ENCODE peak calls at places on chromosomes 16 and 17, in eight cellular contexts. One of them, this sample, is unnamed.

GRCh38 chr16:85860413-85861094 is 38.4 kb upstream of the IRF8 start:
- DNase-seq in stimulated activated CD8-positive, alpha-beta memory T cell treated with anti-CD3 and anti-CD28 coated beads, Interleukin-12 subunit alpha, Interleukin-12 subunit beta, amount 100 ng/mL, for 4 hours: no peak
- DNase-seq in PC-3: no peak
- DNase-seq in activated gamma-delta T cell treated with anti-CD3 and anti-CD28 coated beads, Interleukin-2, amount 50 U/mL, for 16 hours: no peak
- DNase-seq in substantia nigra: no peak
- DNase-seq in dorsolateral prefrontal cortex: no peak
- DNase-seq in stimulated activated CD4-positive, alpha-beta T cell treated with anti-CD3 and anti-CD28 coated beads, Interleukin-1b, Interleukin-23, amount 100 ng/mL, for 1 hour: no peak
- DNase-seq in GM04503: no peak
- DNase-seq in this sample: no peak

GRCh38 chr16:57892447-57893096 is 78.4 kb downstream of the CNGB1 start:
- DNase-seq in substantia nigra: no peak
- DNase-seq in stimulated activated CD4-positive, alpha-beta T cell treated with anti-CD3 and anti-CD28 coated beads, Interleukin-1b, Interleukin-23, amount 100 ng/mL, for 1 hour: no peak
- DNase-seq in activated gamma-delta T cell treated with anti-CD3 and anti-CD28 coated beads, Interleukin-2, amount 50 U/mL, for 16 hours: no peak
- DNase-seq in dorsolateral prefrontal cortex: peak
- DNase-seq in GM04503: no peak
- DNase-seq in stimulated activated CD8-positive, alpha-beta memory T cell treated with anti-CD3 and anti-CD28 coated beads, Interleukin-12 subunit alpha, Interleukin-12 subunit beta, amount 100 ng/mL, for 4 hours: no peak
- DNase-seq in PC-3: no peak
- DNase-seq in this sample: no peak

GRCh38 chr17:17235212-17236174 is 1.5 kb downstream of the FLCN start:
- DNase-seq in dorsolateral prefrontal cortex: peak
- DNase-seq in activated gamma-delta T cell treated with anti-CD3 and anti-CD28 coated beads, Interleukin-2, amount 50 U/mL, for 16 hours: no peak
- DNase-seq in stimulated activated CD4-positive, alpha-beta T cell treated with anti-CD3 and anti-CD28 coated beads, Interleukin-1b, Interleukin-23, amount 100 ng/mL, for 1 hour: no peak
- DNase-seq in PC-3: peak
- DNase-seq in GM04503: peak
- DNase-seq in substantia nigra: no peak
- DNase-seq in stimulated activated CD8-positive, alpha-beta memory T cell treated with anti-CD3 and anti-CD28 coated beads, Interleukin-12 subunit alpha, Interleukin-12 subunit beta, amount 100 ng/mL, for 4 hours: no peak
- DNase-seq in this sample: no peak

GRCh38 chr17:61720016-61720795 is 129.2 kb upstream of the NACA2 start:
- DNase-seq in GM04503: no peak
- DNase-seq in stimulated activated CD8-positive, alpha-beta memory T cell treated with anti-CD3 and anti-CD28 coated beads, Interleukin-12 subunit alpha, Interleukin-12 subunit beta, amount 100 ng/mL, for 4 hours: no peak
- DNase-seq in dorsolateral prefrontal cortex: no peak
- DNase-seq in stimulated activated CD4-positive, alpha-beta T cell treated with anti-CD3 and anti-CD28 coated beads, Interleukin-1b, Interleukin-23, amount 100 ng/mL, for 1 hour: no peak
- DNase-seq in substantia nigra: no peak
- DNase-seq in PC-3: no peak
- DNase-seq in activated gamma-delta T cell treated with anti-CD3 and anti-CD28 coated beads, Interleukin-2, amount 50 U/mL, for 16 hours: no peak
- DNase-seq in this sample: no peak

GRCh38 chr17:75250009-75250471 is 11.4 kb downstream of the GGA3 start:
- DNase-seq in dorsolateral prefrontal cortex: no peak
- DNase-seq in stimulated activated CD8-positive, alpha-beta memory T cell treated with anti-CD3 and anti-CD28 coated beads, Interleukin-12 subunit alpha, Interleukin-12 subunit beta, amount 100 ng/mL, for 4 hours: peak
- DNase-seq in substantia nigra: no peak
- DNase-seq in stimulated activated CD4-positive, alpha-beta T cell treated with anti-CD3 and anti-CD28 coated beads, Interleukin-1b, Interleukin-23, amount 100 ng/mL, for 1 hour: peak
- DNase-seq in activated gamma-delta T cell treated with anti-CD3 and anti-CD28 coated beads, Interleukin-2, amount 50 U/mL, for 16 hours: peak
- DNase-seq in GM04503: no peak
- DNase-seq in PC-3: no peak
- DNase-seq in this sample: no peak

GRCh38 chr17:59761385-59762021 is 54.0 kb downstream of the VMP1 start:
- DNase-seq in PC-3: no peak
- DNase-seq in stimulated activated CD8-positive, alpha-beta memory T cell treated with anti-CD3 and anti-CD28 coated beads, Interleukin-12 subunit alpha, Interleukin-12 subunit beta, amount 100 ng/mL, for 4 hours: no peak
- DNase-seq in stimulated activated CD4-positive, alpha-beta T cell treated with anti-CD3 and anti-CD28 coated beads, Interleukin-1b, Interleukin-23, amount 100 ng/mL, for 1 hour: no peak
- DNase-seq in dorsolateral prefrontal cortex: no peak
- DNase-seq in activated gamma-delta T cell treated with anti-CD3 and anti-CD28 coated beads, Interleukin-2, amount 50 U/mL, for 16 hours: no peak
- DNase-seq in substantia nigra: no peak
- DNase-seq in GM04503: peak
- DNase-seq in this sample: no peak

GRCh38 chr17:76993636-76994035 is 125.4 kb downstream of the MGAT5B start:
- DNase-seq in substantia nigra: no peak
- DNase-seq in stimulated activated CD4-positive, alpha-beta T cell treated with anti-CD3 and anti-CD28 coated beads, Interleukin-1b, Interleukin-23, amount 100 ng/mL, for 1 hour: no peak
- DNase-seq in GM04503: no peak
- DNase-seq in stimulated activated CD8-positive, alpha-beta memory T cell treated with anti-CD3 and anti-CD28 coated beads, Interleukin-12 subunit alpha, Interleukin-12 subunit beta, amount 100 ng/mL, for 4 hours: no peak
- DNase-seq in activated gamma-delta T cell treated with anti-CD3 and anti-CD28 coated beads, Interleukin-2, amount 50 U/mL, for 16 hours: no peak
- DNase-seq in PC-3: no peak
- DNase-seq in dorsolateral prefrontal cortex: no peak
- DNase-seq in this sample: no peak

GRCh38 chr16:82192665-82193064 is 22.6 kb upstream of the MPHOSPH6 start:
- DNase-seq in GM04503: peak
- DNase-seq in stimulated activated CD8-positive, alpha-beta memory T cell treated with anti-CD3 and anti-CD28 coated beads, Interleukin-12 subunit alpha, Interleukin-12 subunit beta, amount 100 ng/mL, for 4 hours: no peak
- DNase-seq in stimulated activated CD4-positive, alpha-beta T cell treated with anti-CD3 and anti-CD28 coated beads, Interleukin-1b, Interleukin-23, amount 100 ng/mL, for 1 hour: no peak
- DNase-seq in substantia nigra: no peak
- DNase-seq in dorsolateral prefrontal cortex: no peak
- DNase-seq in activated gamma-delta T cell treated with anti-CD3 and anti-CD28 coated beads, Interleukin-2, amount 50 U/mL, for 16 hours: no peak
- DNase-seq in PC-3: peak
- DNase-seq in this sample: no peak

GRCh38 chr16:67679935-67680897 is 13.6 kb downstream of the C16orf86 start:
- DNase-seq in stimulated activated CD4-positive, alpha-beta T cell treated with anti-CD3 and anti-CD28 coated beads, Interleukin-1b, Interleukin-23, amount 100 ng/mL, for 1 hour: no peak
- DNase-seq in activated gamma-delta T cell treated with anti-CD3 and anti-CD28 coated beads, Interleukin-2, amount 50 U/mL, for 16 hours: no peak
- DNase-seq in dorsolateral prefrontal cortex: no peak
- DNase-seq in GM04503: no peak
- DNase-seq in stimulated activated CD8-positive, alpha-beta memory T cell treated with anti-CD3 and anti-CD28 coated beads, Interleukin-12 subunit alpha, Interleukin-12 subunit beta, amount 100 ng/mL, for 4 hours: no peak
- DNase-seq in PC-3: no peak
- DNase-seq in substantia nigra: no peak
- DNase-seq in this sample: no peak

GRCh38 chr17:28367641-28368305 is 2.3 kb downstream of the VTN start:
- DNase-seq in dorsolateral prefrontal cortex: no peak
- DNase-seq in GM04503: no peak
- DNase-seq in stimulated activated CD8-positive, alpha-beta memory T cell treated with anti-CD3 and anti-CD28 coated beads, Interleukin-12 subunit alpha, Interleukin-12 subunit beta, amount 100 ng/mL, for 4 hours: no peak
- DNase-seq in stimulated activated CD4-positive, alpha-beta T cell treated with anti-CD3 and anti-CD28 coated beads, Interleukin-1b, Interleukin-23, amount 100 ng/mL, for 1 hour: no peak
- DNase-seq in activated gamma-delta T cell treated with anti-CD3 and anti-CD28 coated beads, Interleukin-2, amount 50 U/mL, for 16 hours: no peak
- DNase-seq in substantia nigra: no peak
- DNase-seq in PC-3: no peak
- DNase-seq in this sample: no peak

GRCh38 chr16:85141491-85142128 is 29.3 kb upstream of the CIBAR2 start:
- DNase-seq in stimulated activated CD4-positive, alpha-beta T cell treated with anti-CD3 and anti-CD28 coated beads, Interleukin-1b, Interleukin-23, amount 100 ng/mL, for 1 hour: no peak
- DNase-seq in stimulated activated CD8-positive, alpha-beta memory T cell treated with anti-CD3 and anti-CD28 coated beads, Interleukin-12 subunit alpha, Interleukin-12 subunit beta, amount 100 ng/mL, for 4 hours: no peak
- DNase-seq in GM04503: no peak
- DNase-seq in activated gamma-delta T cell treated with anti-CD3 and anti-CD28 coated beads, Interleukin-2, amount 50 U/mL, for 16 hours: no peak
- DNase-seq in substantia nigra: no peak
- DNase-seq in dorsolateral prefrontal cortex: no peak
- DNase-seq in PC-3: no peak
- DNase-seq in this sample: no peak

GRCh38 chr16:81424761-81425160 is 19.8 kb upstream of the CMIP start:
- DNase-seq in stimulated activated CD4-positive, alpha-beta T cell treated with anti-CD3 and anti-CD28 coated beads, Interleukin-1b, Interleukin-23, amount 100 ng/mL, for 1 hour: no peak
- DNase-seq in GM04503: no peak
- DNase-seq in dorsolateral prefrontal cortex: no peak
- DNase-seq in substantia nigra: no peak
- DNase-seq in PC-3: peak
- DNase-seq in activated gamma-delta T cell treated with anti-CD3 and anti-CD28 coated beads, Interleukin-2, amount 50 U/mL, for 16 hours: no peak
- DNase-seq in stimulated activated CD8-positive, alpha-beta memory T cell treated with anti-CD3 and anti-CD28 coated beads, Interleukin-12 subunit alpha, Interleukin-12 subunit beta, amount 100 ng/mL, for 4 hours: no peak
- DNase-seq in this sample: no peak

GRCh38 chr17:21275579-21276339 is 8.8 kb upstream of the MAP2K3 start:
- DNase-seq in dorsolateral prefrontal cortex: peak
- DNase-seq in GM04503: no peak
- DNase-seq in PC-3: peak
- DNase-seq in stimulated activated CD8-positive, alpha-beta memory T cell treated with anti-CD3 and anti-CD28 coated beads, Interleukin-12 subunit alpha, Interleukin-12 subunit beta, amount 100 ng/mL, for 4 hours: peak
- DNase-seq in activated gamma-delta T cell treated with anti-CD3 and anti-CD28 coated beads, Interleukin-2, amount 50 U/mL, for 16 hours: peak
- DNase-seq in substantia nigra: peak
- DNase-seq in stimulated activated CD4-positive, alpha-beta T cell treated with anti-CD3 and anti-CD28 coated beads, Interleukin-1b, Interleukin-23, amount 100 ng/mL, for 1 hour: peak
- DNase-seq in this sample: no peak

GRCh38 chr17:82188001-82188961 is 24.4 kb downstream of the CCDC57 start:
- DNase-seq in PC-3: no peak
- DNase-seq in stimulated activated CD4-positive, alpha-beta T cell treated with anti-CD3 and anti-CD28 coated beads, Interleukin-1b, Interleukin-23, amount 100 ng/mL, for 1 hour: no peak
- DNase-seq in substantia nigra: no peak
- DNase-seq in GM04503: no peak
- DNase-seq in activated gamma-delta T cell treated with anti-CD3 and anti-CD28 coated beads, Interleukin-2, amount 50 U/mL, for 16 hours: no peak
- DNase-seq in dorsolateral prefrontal cortex: no peak
- DNase-seq in stimulated activated CD8-positive, alpha-beta memory T cell treated with anti-CD3 and anti-CD28 coated beads, Interleukin-12 subunit alpha, Interleukin-12 subunit beta, amount 100 ng/mL, for 4 hours: no peak
- DNase-seq in this sample: no peak

GRCh38 chr16:81632392-81633146 is 146.5 kb upstream of the PLCG2 start:
- DNase-seq in stimulated activated CD8-positive, alpha-beta memory T cell treated with anti-CD3 and anti-CD28 coated beads, Interleukin-12 subunit alpha, Interleukin-12 subunit beta, amount 100 ng/mL, for 4 hours: peak
- DNase-seq in GM04503: no peak
- DNase-seq in stimulated activated CD4-positive, alpha-beta T cell treated with anti-CD3 and anti-CD28 coated beads, Interleukin-1b, Interleukin-23, amount 100 ng/mL, for 1 hour: peak
- DNase-seq in substantia nigra: no peak
- DNase-seq in activated gamma-delta T cell treated with anti-CD3 and anti-CD28 coated beads, Interleukin-2, amount 50 U/mL, for 16 hours: peak
- DNase-seq in PC-3: peak
- DNase-seq in dorsolateral prefrontal cortex: no peak
- DNase-seq in this sample: no peak

GRCh38 chr16:82657239-82657638 is 30.5 kb downstream of the CDH13 start:
- DNase-seq in stimulated activated CD8-positive, alpha-beta memory T cell treated with anti-CD3 and anti-CD28 coated beads, Interleukin-12 subunit alpha, Interleukin-12 subunit beta, amount 100 ng/mL, for 4 hours: no peak
- DNase-seq in substantia nigra: no peak
- DNase-seq in PC-3: peak
- DNase-seq in activated gamma-delta T cell treated with anti-CD3 and anti-CD28 coated beads, Interleukin-2, amount 50 U/mL, for 16 hours: no peak
- DNase-seq in GM04503: no peak
- DNase-seq in stimulated activated CD4-positive, alpha-beta T cell treated with anti-CD3 and anti-CD28 coated beads, Interleukin-1b, Interleukin-23, amount 100 ng/mL, for 1 hour: no peak
- DNase-seq in dorsolateral prefrontal cortex: no peak
- DNase-seq in this sample: no peak

GRCh38 chr16:84751947-84752346 is 52.1 kb downstream of the USP10 start:
- DNase-seq in substantia nigra: no peak
- DNase-seq in activated gamma-delta T cell treated with anti-CD3 and anti-CD28 coated beads, Interleukin-2, amount 50 U/mL, for 16 hours: no peak
- DNase-seq in GM04503: no peak
- DNase-seq in PC-3: peak
- DNase-seq in stimulated activated CD4-positive, alpha-beta T cell treated with anti-CD3 and anti-CD28 coated beads, Interleukin-1b, Interleukin-23, amount 100 ng/mL, for 1 hour: no peak
- DNase-seq in dorsolateral prefrontal cortex: no peak
- DNase-seq in stimulated activated CD8-positive, alpha-beta memory T cell treated with anti-CD3 and anti-CD28 coated beads, Interleukin-12 subunit alpha, Interleukin-12 subunit beta, amount 100 ng/mL, for 4 hours: no peak
- DNase-seq in this sample: no peak

GRCh38 chr17:45371414-45372324 is 54.8 kb upstream of the MAP3K14 start:
- DNase-seq in GM04503: peak
- DNase-seq in PC-3: peak
- DNase-seq in stimulated activated CD4-positive, alpha-beta T cell treated with anti-CD3 and anti-CD28 coated beads, Interleukin-1b, Interleukin-23, amount 100 ng/mL, for 1 hour: no peak
- DNase-seq in substantia nigra: no peak
- DNase-seq in stimulated activated CD8-positive, alpha-beta memory T cell treated with anti-CD3 and anti-CD28 coated beads, Interleukin-12 subunit alpha, Interleukin-12 subunit beta, amount 100 ng/mL, for 4 hours: peak
- DNase-seq in dorsolateral prefrontal cortex: peak
- DNase-seq in activated gamma-delta T cell treated with anti-CD3 and anti-CD28 coated beads, Interleukin-2, amount 50 U/mL, for 16 hours: no peak
- DNase-seq in this sample: peak

GRCh38 chr17:38752930-38753506 is 477 bp downstream of the PSMB3 start:
- DNase-seq in activated gamma-delta T cell treated with anti-CD3 and anti-CD28 coated beads, Interleukin-2, amount 50 U/mL, for 16 hours: no peak
- DNase-seq in GM04503: no peak
- DNase-seq in dorsolateral prefrontal cortex: no peak
- DNase-seq in PC-3: no peak
- DNase-seq in stimulated activated CD8-positive, alpha-beta memory T cell treated with anti-CD3 and anti-CD28 coated beads, Interleukin-12 subunit alpha, Interleukin-12 subunit beta, amount 100 ng/mL, for 4 hours: no peak
- DNase-seq in stimulated activated CD4-positive, alpha-beta T cell treated with anti-CD3 and anti-CD28 coated beads, Interleukin-1b, Interleukin-23, amount 100 ng/mL, for 1 hour: no peak
- DNase-seq in substantia nigra: no peak
- DNase-seq in this sample: no peak

GRCh38 chr17:16986391-16986790 is 14.5 kb upstream of the TNFRSF13B start:
- DNase-seq in stimulated activated CD8-positive, alpha-beta memory T cell treated with anti-CD3 and anti-CD28 coated beads, Interleukin-12 subunit alpha, Interleukin-12 subunit beta, amount 100 ng/mL, for 4 hours: no peak
- DNase-seq in activated gamma-delta T cell treated with anti-CD3 and anti-CD28 coated beads, Interleukin-2, amount 50 U/mL, for 16 hours: no peak
- DNase-seq in dorsolateral prefrontal cortex: no peak
- DNase-seq in stimulated activated CD4-positive, alpha-beta T cell treated with anti-CD3 and anti-CD28 coated beads, Interleukin-1b, Interleukin-23, amount 100 ng/mL, for 1 hour: no peak
- DNase-seq in GM04503: no peak
- DNase-seq in PC-3: peak
- DNase-seq in substantia nigra: no peak
- DNase-seq in this sample: no peak

GRCh38 chr17:75662511-75662910 is 4.4 kb downstream of the RECQL5 start:
- DNase-seq in GM04503: no peak
- DNase-seq in stimulated activated CD4-positive, alpha-beta T cell treated with anti-CD3 and anti-CD28 coated beads, Interleukin-1b, Interleukin-23, amount 100 ng/mL, for 1 hour: no peak
- DNase-seq in substantia nigra: no peak
- DNase-seq in dorsolateral prefrontal cortex: no peak
- DNase-seq in activated gamma-delta T cell treated with anti-CD3 and anti-CD28 coated beads, Interleukin-2, amount 50 U/mL, for 16 hours: no peak
- DNase-seq in PC-3: no peak
- DNase-seq in stimulated activated CD8-positive, alpha-beta memory T cell treated with anti-CD3 and anti-CD28 coated beads, Interleukin-12 subunit alpha, Interleukin-12 subunit beta, amount 100 ng/mL, for 4 hours: no peak
- DNase-seq in this sample: no peak

GRCh38 chr17:9874722-9875121 is 30.3 kb downstream of the RCVRN start:
- DNase-seq in stimulated activated CD8-positive, alpha-beta memory T cell treated with anti-CD3 and anti-CD28 coated beads, Interleukin-12 subunit alpha, Interleukin-12 subunit beta, amount 100 ng/mL, for 4 hours: no peak
- DNase-seq in PC-3: no peak
- DNase-seq in dorsolateral prefrontal cortex: no peak
- DNase-seq in GM04503: no peak
- DNase-seq in stimulated activated CD4-positive, alpha-beta T cell treated with anti-CD3 and anti-CD28 coated beads, Interleukin-1b, Interleukin-23, amount 100 ng/mL, for 1 hour: no peak
- DNase-seq in activated gamma-delta T cell treated with anti-CD3 and anti-CD28 coated beads, Interleukin-2, amount 50 U/mL, for 16 hours: no peak
- DNase-seq in substantia nigra: no peak
- DNase-seq in this sample: peak

GRCh38 chr16:47731252-47731651 is 270.1 kb downstream of the PHKB start:
- DNase-seq in PC-3: peak
- DNase-seq in stimulated activated CD8-positive, alpha-beta memory T cell treated with anti-CD3 and anti-CD28 coated beads, Interleukin-12 subunit alpha, Interleukin-12 subunit beta, amount 100 ng/mL, for 4 hours: no peak
- DNase-seq in dorsolateral prefrontal cortex: no peak
- DNase-seq in activated gamma-delta T cell treated with anti-CD3 and anti-CD28 coated beads, Interleukin-2, amount 50 U/mL, for 16 hours: no peak
- DNase-seq in stimulated activated CD4-positive, alpha-beta T cell treated with anti-CD3 and anti-CD28 coated beads, Interleukin-1b, Interleukin-23, amount 100 ng/mL, for 1 hour: no peak
- DNase-seq in substantia nigra: no peak
- DNase-seq in GM04503: peak
- DNase-seq in this sample: no peak

GRCh38 chr17:65595071-65595655 is 33.7 kb upstream of the AXIN2 start:
- DNase-seq in stimulated activated CD8-positive, alpha-beta memory T cell treated with anti-CD3 and anti-CD28 coated beads, Interleukin-12 subunit alpha, Interleukin-12 subunit beta, amount 100 ng/mL, for 4 hours: no peak
- DNase-seq in dorsolateral prefrontal cortex: no peak
- DNase-seq in stimulated activated CD4-positive, alpha-beta T cell treated with anti-CD3 and anti-CD28 coated beads, Interleukin-1b, Interleukin-23, amount 100 ng/mL, for 1 hour: no peak
- DNase-seq in PC-3: no peak
- DNase-seq in activated gamma-delta T cell treated with anti-CD3 and anti-CD28 coated beads, Interleukin-2, amount 50 U/mL, for 16 hours: no peak
- DNase-seq in substantia nigra: no peak
- DNase-seq in GM04503: no peak
- DNase-seq in this sample: no peak

GRCh38 chr16:79497951-79498350 is 102.6 kb downstream of the MAF start:
- DNase-seq in substantia nigra: no peak
- DNase-seq in stimulated activated CD4-positive, alpha-beta T cell treated with anti-CD3 and anti-CD28 coated beads, Interleukin-1b, Interleukin-23, amount 100 ng/mL, for 1 hour: no peak
- DNase-seq in stimulated activated CD8-positive, alpha-beta memory T cell treated with anti-CD3 and anti-CD28 coated beads, Interleukin-12 subunit alpha, Interleukin-12 subunit beta, amount 100 ng/mL, for 4 hours: no peak
- DNase-seq in PC-3: no peak
- DNase-seq in dorsolateral prefrontal cortex: no peak
- DNase-seq in GM04503: no peak
- DNase-seq in activated gamma-delta T cell treated with anti-CD3 and anti-CD28 coated beads, Interleukin-2, amount 50 U/mL, for 16 hours: no peak
- DNase-seq in this sample: no peak

GRCh38 chr17:72471296-72471695 is 350.5 kb downstream of the SOX9 start:
- DNase-seq in substantia nigra: no peak
- DNase-seq in GM04503: no peak
- DNase-seq in PC-3: no peak
- DNase-seq in stimulated activated CD4-positive, alpha-beta T cell treated with anti-CD3 and anti-CD28 coated beads, Interleukin-1b, Interleukin-23, amount 100 ng/mL, for 1 hour: no peak
- DNase-seq in activated gamma-delta T cell treated with anti-CD3 and anti-CD28 coated beads, Interleukin-2, amount 50 U/mL, for 16 hours: no peak
- DNase-seq in dorsolateral prefrontal cortex: no peak
- DNase-seq in stimulated activated CD8-positive, alpha-beta memory T cell treated with anti-CD3 and anti-CD28 coated beads, Interleukin-12 subunit alpha, Interleukin-12 subunit beta, amount 100 ng/mL, for 4 hours: no peak
- DNase-seq in this sample: no peak

GRCh38 chr17:17523001-17523713 is 27.0 kb upstream of the RASD1 start:
- DNase-seq in activated gamma-delta T cell treated with anti-CD3 and anti-CD28 coated beads, Interleukin-2, amount 50 U/mL, for 16 hours: no peak
- DNase-seq in GM04503: no peak
- DNase-seq in substantia nigra: no peak
- DNase-seq in PC-3: no peak
- DNase-seq in stimulated activated CD4-positive, alpha-beta T cell treated with anti-CD3 and anti-CD28 coated beads, Interleukin-1b, Interleukin-23, amount 100 ng/mL, for 1 hour: no peak
- DNase-seq in dorsolateral prefrontal cortex: no peak
- DNase-seq in stimulated activated CD8-positive, alpha-beta memory T cell treated with anti-CD3 and anti-CD28 coated beads, Interleukin-12 subunit alpha, Interleukin-12 subunit beta, amount 100 ng/mL, for 4 hours: no peak
- DNase-seq in this sample: no peak

GRCh38 chr16:49789617-49790016 is 66.3 kb downstream of the ZNF423 start:
- DNase-seq in stimulated activated CD4-positive, alpha-beta T cell treated with anti-CD3 and anti-CD28 coated beads, Interleukin-1b, Interleukin-23, amount 100 ng/mL, for 1 hour: no peak
- DNase-seq in dorsolateral prefrontal cortex: no peak
- DNase-seq in stimulated activated CD8-positive, alpha-beta memory T cell treated with anti-CD3 and anti-CD28 coated beads, Interleukin-12 subunit alpha, Interleukin-12 subunit beta, amount 100 ng/mL, for 4 hours: no peak
- DNase-seq in PC-3: no peak
- DNase-seq in activated gamma-delta T cell treated with anti-CD3 and anti-CD28 coated beads, Interleukin-2, amount 50 U/mL, for 16 hours: no peak
- DNase-seq in substantia nigra: no peak
- DNase-seq in GM04503: no peak
- DNase-seq in this sample: no peak

GRCh38 chr16:77869997-77870813 is 81.8 kb downstream of the VAT1L start:
- DNase-seq in dorsolateral prefrontal cortex: no peak
- DNase-seq in activated gamma-delta T cell treated with anti-CD3 and anti-CD28 coated beads, Interleukin-2, amount 50 U/mL, for 16 hours: no peak
- DNase-seq in PC-3: no peak
- DNase-seq in GM04503: no peak
- DNase-seq in stimulated activated CD8-positive, alpha-beta memory T cell treated with anti-CD3 and anti-CD28 coated beads, Interleukin-12 subunit alpha, Interleukin-12 subunit beta, amount 100 ng/mL, for 4 hours: no peak
- DNase-seq in substantia nigra: no peak
- DNase-seq in stimulated activated CD4-positive, alpha-beta T cell treated with anti-CD3 and anti-CD28 coated beads, Interleukin-1b, Interleukin-23, amount 100 ng/mL, for 1 hour: no peak
- DNase-seq in this sample: no peak

GRCh38 chr17:69060835-69061234 is at the start of gene ABCA9:
- DNase-seq in substantia nigra: no peak
- DNase-seq in GM04503: peak
- DNase-seq in PC-3: no peak
- DNase-seq in stimulated activated CD8-positive, alpha-beta memory T cell treated with anti-CD3 and anti-CD28 coated beads, Interleukin-12 subunit alpha, Interleukin-12 subunit beta, amount 100 ng/mL, for 4 hours: no peak
- DNase-seq in dorsolateral prefrontal cortex: no peak
- DNase-seq in stimulated activated CD4-positive, alpha-beta T cell treated with anti-CD3 and anti-CD28 coated beads, Interleukin-1b, Interleukin-23, amount 100 ng/mL, for 1 hour: no peak
- DNase-seq in activated gamma-delta T cell treated with anti-CD3 and anti-CD28 coated beads, Interleukin-2, amount 50 U/mL, for 16 hours: no peak
- DNase-seq in this sample: no peak

GRCh38 chr17:61144137-61144536 is 255.5 kb upstream of the TBX2 start:
- DNase-seq in PC-3: no peak
- DNase-seq in stimulated activated CD8-positive, alpha-beta memory T cell treated with anti-CD3 and anti-CD28 coated beads, Interleukin-12 subunit alpha, Interleukin-12 subunit beta, amount 100 ng/mL, for 4 hours: no peak
- DNase-seq in GM04503: no peak
- DNase-seq in dorsolateral prefrontal cortex: no peak
- DNase-seq in substantia nigra: no peak
- DNase-seq in activated gamma-delta T cell treated with anti-CD3 and anti-CD28 coated beads, Interleukin-2, amount 50 U/mL, for 16 hours: no peak
- DNase-seq in stimulated activated CD4-positive, alpha-beta T cell treated with anti-CD3 and anti-CD28 coated beads, Interleukin-1b, Interleukin-23, amount 100 ng/mL, for 1 hour: no peak
- DNase-seq in this sample: no peak

GRCh38 chr16:21199607-21200218 is 11.7 kb downstream of the ZP2 start:
- DNase-seq in stimulated activated CD8-positive, alpha-beta memory T cell treated with anti-CD3 and anti-CD28 coated beads, Interleukin-12 subunit alpha, Interleukin-12 subunit beta, amount 100 ng/mL, for 4 hours: no peak
- DNase-seq in substantia nigra: no peak
- DNase-seq in dorsolateral prefrontal cortex: no peak
- DNase-seq in activated gamma-delta T cell treated with anti-CD3 and anti-CD28 coated beads, Interleukin-2, amount 50 U/mL, for 16 hours: no peak
- DNase-seq in stimulated activated CD4-positive, alpha-beta T cell treated with anti-CD3 and anti-CD28 coated beads, Interleukin-1b, Interleukin-23, amount 100 ng/mL, for 1 hour: no peak
- DNase-seq in PC-3: no peak
- DNase-seq in GM04503: no peak
- DNase-seq in this sample: no peak

GRCh38 chr16:47567321-47567720 is 106.2 kb downstream of the PHKB start:
- DNase-seq in substantia nigra: no peak
- DNase-seq in dorsolateral prefrontal cortex: no peak
- DNase-seq in stimulated activated CD8-positive, alpha-beta memory T cell treated with anti-CD3 and anti-CD28 coated beads, Interleukin-12 subunit alpha, Interleukin-12 subunit beta, amount 100 ng/mL, for 4 hours: no peak
- DNase-seq in GM04503: no peak
- DNase-seq in activated gamma-delta T cell treated with anti-CD3 and anti-CD28 coated beads, Interleukin-2, amount 50 U/mL, for 16 hours: no peak
- DNase-seq in stimulated activated CD4-positive, alpha-beta T cell treated with anti-CD3 and anti-CD28 coated beads, Interleukin-1b, Interleukin-23, amount 100 ng/mL, for 1 hour: no peak
- DNase-seq in PC-3: no peak
- DNase-seq in this sample: no peak

GRCh38 chr17:50195196-50195865 is 6.1 kb downstream of the COL1A1 start:
- DNase-seq in dorsolateral prefrontal cortex: no peak
- DNase-seq in GM04503: no peak
- DNase-seq in stimulated activated CD8-positive, alpha-beta memory T cell treated with anti-CD3 and anti-CD28 coated beads, Interleukin-12 subunit alpha, Interleukin-12 subunit beta, amount 100 ng/mL, for 4 hours: no peak
- DNase-seq in substantia nigra: no peak
- DNase-seq in stimulated activated CD4-positive, alpha-beta T cell treated with anti-CD3 and anti-CD28 coated beads, Interleukin-1b, Interleukin-23, amount 100 ng/mL, for 1 hour: no peak
- DNase-seq in PC-3: no peak
- DNase-seq in activated gamma-delta T cell treated with anti-CD3 and anti-CD28 coated beads, Interleukin-2, amount 50 U/mL, for 16 hours: no peak
- DNase-seq in this sample: no peak

This sample was measured in iPS DF 19.7.